ENCODE peak calls at places on chromosomes 11 and 22, in four cellular contexts. X, D, T and G are unnamed samples.

GRCh38 chr22:31350410-31350863 is 4.3 kb upstream of the PATZ1 start:
- DNase-seq in T (no peak), D (no peak), X (no peak), G (no peak)

GRCh38 chr11:70582886-70583641 is 184.7 kb downstream of the CTTN start:
- DNase-seq in D (no peak), T (no peak), X (no peak), G (no peak)

GRCh38 chr11:20274031-20274430 is 89.5 kb upstream of the HTATIP2 start:
- DNase-seq in X (no peak), D (no peak), T (no peak), G (no peak)

GRCh38 chr11:67283490-67283963 is 5.6 kb upstream of the ANKRD13D start:
- DNase-seq in D (no peak), T (no peak), X (no peak), G (peak)

GRCh38 chr22:20486229-20486628 is 9.4 kb downstream of the KLHL22 start:
- DNase-seq in T (no peak), D (no peak), X (no peak), G (no peak)

GRCh38 chr11:31214337-31214736 is 155.2 kb downstream of the DCDC1 start:
- DNase-seq in X (no peak), T (no peak), D (no peak), G (no peak)

GRCh38 chr22:21762712-21763581 is 27.4 kb upstream of the YPEL1 start:
- DNase-seq in T (no peak), X (peak), D (peak), G (no peak)

GRCh38 chr11:9689721-9690120 is 25.8 kb downstream of the SWAP70 start:
- DNase-seq in X (no peak), T (no peak), D (no peak), G (no peak)

GRCh38 chr11:65301491-65302329 is 13.0 kb upstream of the CDC42EP2 start:
- DNase-seq in X (no peak), D (no peak), T (peak), G (no peak)

GRCh38 chr11:102564110-102564509 is 33.6 kb upstream of the MMP7 start:
- DNase-seq in T (peak), D (no peak), X (no peak), G (no peak)

GRCh38 chr11:65789230-65790103 is 2.6 kb downstream of the OVOL1 start:
- DNase-seq in X (no peak), D (no peak), T (no peak), G (no peak)

GRCh38 chr11:129144256-129144655 is 47.9 kb downstream of the ARHGAP32 start:
- DNase-seq in T (no peak), X (no peak), D (no peak), G (no peak)

GRCh38 chr22:39808087-39808486 is 85.5 kb downstream of the ENTHD1 start:
- DNase-seq in X (peak), D (no peak), T (no peak), G (no peak)

GRCh38 chr11:42249956-42250355 is 790.5 kb upstream of the LRRC4C start:
- DNase-seq in D (no peak), T (no peak), X (no peak), G (no peak)

GRCh38 chr11:71438650-71439049 is 9.5 kb downstream of the DHCR7 start:
- DNase-seq in T (no peak), X (no peak), D (no peak), G (no peak)

GRCh38 chr11:2578006-2578933 is 121.5 kb downstream of the KCNQ1OT1 start:
- DNase-seq in X (peak), T (no peak), D (no peak), G (no peak)

GRCh38 chr11:57202282-57202681 is 20.5 kb downstream of the LRRC55 start:
- DNase-seq in T (no peak), X (no peak), D (no peak), G (no peak)

GRCh38 chr11:11320820-11321219 is 32.2 kb downstream of the CSNK2A3 start:
- DNase-seq in D (no peak), X (no peak), T (no peak), G (no peak)

GRCh38 chr11:70225629-70226582 is 22.8 kb downstream of the FADD start:
- DNase-seq in T (no peak), X (no peak), D (no peak), G (no peak)